ENCODE peak calls at places on chromosomes 7 and 10, in six cellular contexts. P, H, X, J, N and G are unnamed samples.
A peak's percentile ranks its signal among the peaks of the same experiment; 100 is the strongest.

GRCh38 chr7:132270517-132270916 is 305.8 kb downstream of the PLXNA4 start:
- DNase-seq in P (peak; percentile 11), H (no peak), X (no peak), J (peak; percentile 48), N (peak; percentile 28), G (no peak)

GRCh38 chr7:47516985-47517590 is 64.8 kb downstream of the TNS3 start:
- DNase-seq in P (no peak), H (no peak), X (peak; percentile 70), J (no peak), N (no peak), G (no peak)

GRCh38 chr10:124510536-124511158 is 49.0 kb downstream of the LHPP start:
- DNase-seq in P (no peak), H (no peak), X (no peak), J (no peak), N (no peak), G (no peak)

GRCh38 chr10:102593074-102593803 is 51.0 kb upstream of the TRIM8 start:
- DNase-seq in P (peak; percentile 41), H (no peak), X (no peak), J (no peak), N (no peak), G (no peak)

GRCh38 chr7:129144095-129144833 is at the start of gene TSPAN33:
- DNase-seq in P (peak; percentile 48), H (peak; percentile 81), X (peak; percentile 80), J (peak; percentile 87), N (peak; percentile 26), G (peak; percentile 93)

GRCh38 chr10:86870679-86871078 is 86.7 kb downstream of the MMRN2 start:
- DNase-seq in P (no peak), H (no peak), X (no peak), J (no peak), N (no peak), G (no peak)

GRCh38 chr10:125878957-125879835 is 1.9 kb downstream of the DHX32 start:
- DNase-seq in P (peak; percentile 88), H (no peak), X (no peak), J (no peak), N (peak; percentile 75), G (no peak)

GRCh38 chr10:34407227-34407626 is 407.9 kb downstream of the PARD3 start:
- DNase-seq in P (peak; percentile 73), H (peak; percentile 17), X (no peak), J (no peak), N (peak; percentile 70), G (no peak)

GRCh38 chr7:22860337-22860736 is 37.7 kb upstream of the TOMM7 start:
- DNase-seq in P (no peak), H (no peak), X (no peak), J (no peak), N (no peak), G (no peak)

GRCh38 chr10:30098624-30099023 is 39.2 kb upstream of the JCAD start:
- DNase-seq in P (peak; percentile 59), H (no peak), X (no peak), J (no peak), N (peak; percentile 49), G (no peak)

GRCh38 chr7:31373337-31374289 is 33.1 kb upstream of the NEUROD6 start:
- DNase-seq in P (peak; percentile 27), H (no peak), X (peak; percentile 20), J (peak; percentile 67), N (peak; percentile 24), G (peak; percentile 58)

GRCh38 chr10:102208311-102209035 is 17.6 kb upstream of the ELOVL3 start:
- DNase-seq in P (no peak), H (no peak), X (no peak), J (no peak), N (peak; percentile 55), G (no peak)

GRCh38 chr10:8369666-8370065 is 315.2 kb downstream of the GATA3 start:
- DNase-seq in P (no peak), H (no peak), X (no peak), J (no peak), N (peak; percentile 76), G (peak; percentile 41)

GRCh38 chr7:2981103-2981480 is 62.6 kb downstream of the CARD11 start:
- DNase-seq in P (no peak), H (no peak), X (no peak), J (no peak), N (no peak), G (no peak)

GRCh38 chr10:10418397-10418796 is 599.3 kb upstream of the CELF2 start:
- DNase-seq in P (no peak), H (no peak), X (no peak), J (peak; percentile 82), N (no peak), G (peak; percentile 31)

GRCh38 chr7:109246330-109247077 is 676.8 kb downstream of the DNAJB9 start:
- DNase-seq in P (peak; percentile 45), H (no peak), X (no peak), J (no peak), N (no peak), G (no peak)

GRCh38 chr10:44468965-44469364 is 84.1 kb upstream of the CXCL12 start:
- DNase-seq in P (no peak), H (no peak), X (no peak), J (no peak), N (no peak), G (no peak)

GRCh38 chr7:42236266-42237161 is 495 bp downstream of the GLI3 start:
- DNase-seq in P (peak; percentile 63), H (peak; percentile 49), X (peak; percentile 27), J (peak; percentile 42), N (peak; percentile 66), G (peak; percentile 40)
- TF ChIP-seq CTCF in P (no peak), H (no peak), X (no peak), J (no peak), N (no peak), G (no peak)

DNA sequence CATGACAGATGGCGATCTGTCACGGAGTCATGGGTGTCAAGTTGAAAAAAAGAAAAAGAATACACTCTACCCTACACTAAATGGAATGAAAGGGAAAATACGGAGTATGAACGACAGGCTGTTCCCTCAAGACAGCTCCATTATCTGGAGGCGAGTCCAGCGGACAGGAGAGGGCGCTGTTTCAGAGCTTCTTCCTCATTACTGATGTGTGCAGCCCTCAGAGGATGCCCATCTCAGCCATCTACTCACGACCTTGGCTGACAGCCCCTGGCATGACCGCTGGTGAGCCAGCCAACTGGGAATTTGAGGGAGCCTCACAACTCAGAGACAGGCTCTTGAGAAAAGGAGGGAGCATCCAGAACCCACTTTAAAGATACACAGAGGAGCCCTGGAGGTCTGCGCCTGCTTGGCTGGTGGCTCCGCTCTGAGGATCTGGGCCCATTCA is 49.6 kb upstream of the SMNDC1 start:
- DNase-seq in P (peak; percentile 84), H (peak; percentile 74), X (peak; percentile 91), J (peak; percentile 91), N (peak; percentile 86), G (peak; percentile 58)
- TF ChIP-seq CTCF in P (peak; percentile 94), H (peak; percentile 83), X (peak; percentile 84), J (peak; percentile 90), N (peak; percentile 84), G (peak; percentile 85)

GRCh38 chr7:137965942-137966624 is 35.8 kb downstream of the CREB3L2 start:
- DNase-seq in P (no peak), H (no peak), X (no peak), J (no peak), N (peak; percentile 31), G (no peak)
- TF ChIP-seq CTCF in P (peak; percentile 52), H (no peak), X (no peak), J (no peak), N (no peak), G (no peak)

GRCh38 chr7:99437946-99438572 is 539 bp downstream of the PTCD1 start:
- DNase-seq in P (no peak), H (no peak), X (no peak), J (peak; percentile 11), N (no peak), G (no peak)

GRCh38 chr7:99440195-99440594 is 1.5 kb downstream of the CPSF4 start:
- DNase-seq in P (no peak), H (no peak), X (no peak), J (no peak), N (no peak), G (no peak)

GRCh38 chr7:99433158-99433557 is 5.4 kb downstream of the PTCD1 start:
- DNase-seq in P (no peak), H (no peak), X (no peak), J (no peak), N (no peak), G (no peak)

GRCh38 chr7:99438573-99439480 is at the start of the genes CPSF4 and PTCD1:
- DNase-seq in P (peak; percentile 94), H (peak; percentile 95), X (peak; percentile 96), J (peak; percentile 97), N (peak; percentile 95), G (peak; percentile 99)
- TF ChIP-seq CTCF in P (no peak), H (no peak), X (no peak), J (no peak), N (no peak), G (no peak)

GRCh38 chr10:13485623-13486022 is 43.2 kb downstream of the BEND7 start:
- DNase-seq in P (no peak), H (no peak), X (no peak), J (no peak), N (peak; percentile 6), G (no peak)
- TF ChIP-seq CTCF in P (peak; percentile 48), H (peak; percentile 32), X (no peak), J (peak; percentile 18), N (peak; percentile 15), G (no peak)

GRCh38 chr7:136617176-136617575 is 251.3 kb upstream of the CHRM2 start:
- DNase-seq in P (no peak), H (no peak), X (no peak), J (no peak), N (no peak), G (no peak)

DNA sequence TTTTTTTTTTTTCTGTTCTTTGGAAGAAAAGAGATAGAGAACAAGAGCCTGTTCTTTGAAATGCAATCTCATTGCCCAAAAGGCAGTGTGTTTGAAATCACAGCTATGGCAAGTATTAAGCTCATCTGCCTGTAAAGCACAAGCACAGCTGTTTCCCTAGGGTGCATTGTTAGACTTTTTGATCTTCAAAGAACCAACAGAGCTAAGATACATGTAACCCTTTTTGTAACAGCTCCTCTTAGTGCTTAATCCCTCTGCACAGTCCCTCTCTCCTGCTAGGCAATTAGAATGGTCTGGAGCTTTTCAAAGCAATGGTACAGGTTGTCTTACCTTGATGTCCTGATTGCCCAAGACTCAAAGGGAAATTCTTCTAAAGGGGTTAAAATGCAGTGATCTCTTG is 249.7 kb upstream of the CHRM2 start:
- DNase-seq in P (no peak), H (no peak), X (no peak), J (no peak), N (no peak), G (no peak)
- TF ChIP-seq CTCF in P (no peak), H (no peak), X (no peak), J (no peak), N (no peak), G (no peak)

DNA sequence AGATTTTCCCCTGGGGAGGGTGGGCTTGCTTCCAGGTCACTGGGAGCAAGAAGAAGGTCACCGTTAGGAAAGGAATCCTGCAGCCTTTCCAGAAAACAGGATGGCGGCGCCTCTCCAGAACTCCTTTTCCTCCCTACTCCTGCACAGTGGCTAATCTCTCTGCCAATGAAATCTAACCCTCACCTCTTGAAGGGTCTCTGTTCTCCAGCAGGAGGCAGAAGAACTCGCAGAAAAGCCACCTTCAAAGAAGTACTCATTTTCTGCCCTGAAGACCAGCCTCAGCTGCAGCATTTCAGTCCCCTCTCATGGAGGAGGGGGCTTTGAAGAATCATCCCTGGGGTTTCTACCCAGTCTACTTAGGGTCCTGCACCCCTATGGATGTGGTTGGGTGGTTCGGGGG is 626.9 kb downstream of the CALN1 start:
- DNase-seq in P (no peak), H (no peak), X (no peak), J (no peak), N (no peak), G (no peak)
- TF ChIP-seq CTCF in P (no peak), H (no peak), X (no peak), J (no peak), N (no peak), G (no peak)

GRCh38 chr10:106355450-106355849 is 809.1 kb downstream of the SORCS1 start:
- DNase-seq in P (no peak), H (no peak), X (no peak), J (no peak), N (no peak), G (no peak)
- TF ChIP-seq CTCF in P (peak; percentile 44), H (no peak), X (no peak), J (peak; percentile 12), N (no peak), G (peak; percentile 34)